ENCODE peak calls at places on chromosomes 3 and 15, in eight cellular contexts. C is breast epithelium, S is neural progenitor cell, L is AG10803, Q is hepatocyte, J is foreskin fibroblast, F is tibial nerve, T is heart left ventricle. X is an unnamed sample.

GRCh38 chr3:133941390-133941789 is 45.7 kb upstream of the RAB6B start:
- DNase-seq in Q (no peak), L (peak; percentile 47), J (peak; percentile 28), T (no peak), F (no peak), C (peak; percentile 84), S (peak; percentile 35), X (no peak)

GRCh38 chr15:58043192-58043903 is 22.2 kb downstream of the ALDH1A2 start:
- DNase-seq in F (peak; percentile 22), J (peak; percentile 23), T (peak; percentile 39), C (no peak), S (peak; percentile 52), Q (peak; percentile 51), L (peak; percentile 51), X (no peak)

GRCh38 chr15:90624278-90624930 is 92.7 kb upstream of the BLM start:
- DNase-seq in Q (no peak), L (peak; percentile 25), C (no peak), T (no peak), S (no peak), F (no peak), J (no peak), X (no peak)

GRCh38 chr3:72924055-72924454 is 36.2 kb downstream of the GXYLT2 start:
- DNase-seq in T (no peak), F (no peak), L (no peak), C (no peak), J (no peak), S (peak; percentile 6), Q (no peak), X (no peak)

GRCh38 chr15:96331942-96332853 is 1.7 kb downstream of the NR2F2 start:
- DNase-seq in Q (peak; percentile 67), T (no peak), S (peak; percentile 59), F (no peak), L (peak; percentile 62), J (no peak), C (peak; percentile 24), X (no peak)

GRCh38 chr3:100042144-100042543 is 72.2 kb downstream of the FILIP1L start:
- DNase-seq in Q (peak; percentile 53), T (no peak), S (no peak), F (no peak), J (peak; percentile 72), C (no peak), L (peak; percentile 90), X (no peak)

GRCh38 chr15:51312754-51313390 is 25.5 kb downstream of the CYP19A1 start:
- DNase-seq in F (no peak), S (no peak), Q (no peak), T (no peak), J (peak; percentile 36), L (no peak), C (no peak), X (no peak)

GRCh38 chr3:106825962-106826605 is 551.2 kb upstream of the CCDC54 start:
- DNase-seq in F (no peak), S (peak; percentile 13), T (no peak), C (no peak), L (peak; percentile 92), Q (peak; percentile 23), J (peak; percentile 80), X (no peak)

GRCh38 chr3:134351421-134351820 is 22.8 kb downstream of the AMOTL2 start:
- DNase-seq in L (peak; percentile 49), C (no peak), J (no peak), S (no peak), F (no peak), T (peak; percentile 34), Q (no peak), X (no peak)

GRCh38 chr15:41899854-41900442 is 6.1 kb upstream of the SPTBN5 start:
- DNase-seq in L (no peak), F (no peak), C (no peak), S (no peak), J (no peak), Q (no peak), T (no peak), X (no peak)
- TF ChIP-seq CTCF in L (no peak), F (no peak), C (no peak), S (no peak), J (no peak), Q (no peak), T (no peak), X (no peak)

GRCh38 chr3:9903238-9903624 is 583 bp downstream of the IL17RE start:
- DNase-seq in J (peak; percentile 56), Q (no peak), L (peak; percentile 37), F (no peak), T (no peak), C (no peak), S (no peak), X (no peak)

GRCh38 chr3:9899289-9899791 is 3.3 kb upstream of the IL17RE start:
- DNase-seq in Q (no peak), C (no peak), J (no peak), L (no peak), T (no peak), S (no peak), F (no peak), X (no peak)

GRCh38 chr3:9901967-9902366 is 681 bp upstream of the IL17RE start:
- DNase-seq in J (no peak), L (no peak), Q (no peak), T (no peak), S (no peak), F (no peak), C (no peak), X (no peak)

GRCh38 chr3:9903904-9904303 is 1.3 kb downstream of the IL17RE start:
- DNase-seq in J (no peak), T (no peak), Q (no peak), C (peak; percentile 71), S (no peak), F (no peak), L (no peak), X (no peak)

GRCh38 chr3:9902372-9903237 is at the start of gene IL17RE:
- DNase-seq in S (peak; percentile 31), J (no peak), T (no peak), F (no peak), C (no peak), L (no peak), Q (no peak), X (no peak)
- H3K4me3 ChIP-seq in S (no peak within 1 kb of the TSS), J (peak within 1 kb of the TSS; percentile 38), T (peak within 1 kb of the TSS; percentile 27), F (peak within 1 kb of the TSS; percentile 16), C (peak within 1 kb of the TSS; percentile 56), L (peak within 1 kb of the TSS; percentile 20), Q (no peak within 1 kb of the TSS), X (no peak within 1 kb of the TSS)

GRCh38 chr3:115784739-115785571 is 161.6 kb downstream of the GAP43 start:
- DNase-seq in F (no peak), C (no peak), L (peak; percentile 98), T (peak; percentile 39), J (peak; percentile 97), S (no peak), Q (peak; percentile 32), X (no peak)
- TF ChIP-seq CTCF in F (no peak), C (no peak), L (no peak), T (no peak), J (no peak), S (no peak), Q (no peak), X (no peak)

GRCh38 chr15:83356516-83357399 is 72.3 kb upstream of the BNC1 start:
- DNase-seq in J (no peak), T (no peak), S (no peak), Q (no peak), C (peak; percentile 53), F (no peak), L (no peak), X (no peak)
- H3K4me3 ChIP-seq in J (no peak overlapping the region), T (no peak overlapping the region), S (no peak overlapping the region), Q (no peak overlapping the region), C (no peak overlapping the region), F (no peak overlapping the region), L (no peak overlapping the region), X (no peak overlapping the region)

GRCh38 chr15:45801543-45801942 is 166.7 kb downstream of the SQOR start:
- DNase-seq in Q (no peak), S (no peak), T (no peak), C (no peak), J (no peak), F (no peak), L (no peak), X (no peak)

GRCh38 chr15:45802140-45802539 is 167.3 kb downstream of the SQOR start:
- DNase-seq in J (no peak), L (no peak), T (no peak), F (no peak), Q (no peak), C (no peak), S (peak; percentile 20), X (no peak)

GRCh38 chr15:45799508-45799907 is 164.7 kb downstream of the SQOR start:
- DNase-seq in L (no peak), S (no peak), C (no peak), T (no peak), Q (no peak), J (no peak), F (no peak), X (no peak)

GRCh38 chr15:45804028-45804427 is 169.2 kb downstream of the SQOR start:
- DNase-seq in F (no peak), J (no peak), C (no peak), Q (no peak), S (no peak), T (no peak), L (no peak), X (no peak)
- TF ChIP-seq CTCF in F (no peak), J (no peak), C (no peak), Q (no peak), S (no peak), T (no peak), L (no peak), X (no peak)

DNA sequence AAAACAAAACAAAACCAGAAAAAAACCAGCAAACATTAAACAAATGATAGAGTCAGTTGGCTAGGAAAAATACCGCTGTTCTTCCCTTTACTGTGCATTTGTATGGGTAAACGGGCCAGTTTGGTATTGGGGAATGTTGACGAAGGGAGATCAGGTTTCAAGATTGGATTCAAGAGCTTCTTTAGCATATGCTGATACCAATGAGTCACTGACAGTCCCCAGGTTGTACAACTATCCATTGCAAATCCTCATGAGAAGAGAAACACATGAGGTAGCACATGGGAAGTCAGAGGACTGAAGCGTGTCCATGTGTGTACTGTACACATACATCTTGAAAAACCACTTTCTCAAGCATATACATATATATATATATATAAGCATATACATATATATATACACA is 25.6 kb downstream of the TIGIT start:
- DNase-seq in C (no peak), F (no peak), Q (peak; percentile 8), S (peak; percentile 46), J (peak; percentile 49), T (no peak), L (peak; percentile 56), X (no peak)
- H3K4me3 ChIP-seq in C (no peak overlapping the region), F (no peak overlapping the region), Q (no peak overlapping the region), S (no peak overlapping the region), J (no peak overlapping the region), T (no peak overlapping the region), L (no peak overlapping the region), X (no peak overlapping the region)

GRCh38 chr3:481680-482079 is 285.1 kb downstream of the CHL1 start:
- DNase-seq in C (no peak), Q (peak; percentile 25), F (no peak), J (no peak), L (no peak), S (no peak), T (no peak), X (no peak)
- TF ChIP-seq CTCF in C (no peak), Q (peak; percentile 53), F (peak; percentile 5), J (no peak), L (no peak), S (peak; percentile 51), T (no peak), X (peak; percentile 40)

X was measured in GM12864.